ENCODE peak calls at places on chromosome 12, in eight cellular contexts. W is CD4-positive, alpha-beta memory T cell; Z is breast epithelium; K is GM23248; F is body of pancreas; J is adrenal gland; B is left lung; U is right cardiac atrium. D is an unnamed sample. For H3K4me1, the result is how much of the 10 kb centered on the place peaks cover.

GRCh38 chr12:75981773-75982564 is 49.6 kb downstream of the PHLDA1 start:
- DNase-seq in W (no peak), B (no peak), U (no peak), Z (no peak), J (no peak), F (peak), K (no peak), D (no peak)

GRCh38 chr12:119036878-119037493 is 55.6 kb downstream of the SRRM4 start:
- DNase-seq in Z (no peak), B (no peak), J (peak), F (peak), W (no peak), U (no peak), K (peak), D (no peak)

GRCh38 chr12:71219224-71219623 is 61.4 kb upstream of the TSPAN8 start:
- DNase-seq in B (no peak), U (no peak), Z (no peak), W (no peak), J (no peak), K (no peak), F (no peak), D (no peak)

GRCh38 chr12:45273717-45274271 is 57.9 kb downstream of the ANO6 start:
- DNase-seq in B (peak), K (peak), J (peak), Z (no peak), F (no peak), U (peak), W (no peak), D (no peak)

GRCh38 chr12:88658009-88658408 is 77.7 kb upstream of the KITLG start:
- DNase-seq in W (no peak), B (no peak), K (peak), U (no peak), Z (no peak), F (no peak), J (no peak), D (no peak)

GRCh38 chr12:95262808-95263207 is 45.2 kb downstream of the VEZT start:
- DNase-seq in B (no peak), Z (no peak), F (no peak), J (no peak), U (no peak), W (no peak), K (no peak), D (no peak)

GRCh38 chr12:31702047-31702446 is 26.8 kb downstream of the AMN1 start:
- DNase-seq in U (no peak), J (no peak), F (no peak), B (no peak), W (no peak), Z (no peak), K (peak), D (no peak)

GRCh38 chr12:116556356-116556952 is 2.7 kb upstream of the MAP1LC3B2 start:
- DNase-seq in Z (no peak), W (no peak), U (no peak), K (no peak), B (no peak), J (no peak), F (no peak), D (no peak)

GRCh38 chr12:42935756-42936155 is 346.2 kb upstream of the PRICKLE1 start:
- DNase-seq in B (no peak), W (no peak), F (no peak), Z (no peak), K (peak), J (no peak), U (no peak), D (no peak)

GRCh38 chr12:67991158-67991557 is 1.9 kb downstream of the IFNG-AS1 start:
- DNase-seq in W (peak), F (no peak), K (no peak), J (no peak), Z (no peak), U (no peak), B (no peak), D (no peak)

GRCh38 chr12:29278673-29279420 is 102.1 kb downstream of the ERGIC2 start:
- DNase-seq in W (no peak), K (peak), J (no peak), B (no peak), Z (no peak), U (no peak), F (no peak), D (no peak)

GRCh38 chr12:3353621-3354020 is 137.4 kb upstream of the PRMT8 start:
- DNase-seq in F (no peak), U (no peak), B (no peak), K (no peak), Z (no peak), W (no peak), J (no peak), D (no peak)

GRCh38 chr12:117552971-117553370 is 191.5 kb upstream of the NOS1 start:
- DNase-seq in U (no peak), J (no peak), Z (no peak), K (no peak), W (no peak), F (peak), B (no peak), D (no peak)

GRCh38 chr12:46154221-46154975 is 114.4 kb downstream of the SLC38A1 start:
- DNase-seq in U (no peak), K (peak), J (no peak), W (no peak), Z (no peak), F (no peak), B (no peak), D (no peak)

GRCh38 chr12:104671407-104672095 is 214.8 kb downstream of the CHST11 start:
- DNase-seq in F (peak), W (peak), B (peak), K (peak), J (peak), Z (peak), U (peak), D (peak)

GRCh38 chr12:42166501-42166900 is 21.8 kb upstream of the GXYLT1 start:
- DNase-seq in K (peak), J (no peak), W (no peak), Z (no peak), B (no peak), U (no peak), F (no peak), D (no peak)

GRCh38 chr12:57240926-57241555 is 9.9 kb downstream of the STAC3 start:
- DNase-seq in F (no peak), W (no peak), U (no peak), B (no peak), J (no peak), Z (no peak), K (peak), D (no peak)

GRCh38 chr12:80692114-80692513 is 15.3 kb upstream of the MYF6 start:
- DNase-seq in F (no peak), W (no peak), U (no peak), J (no peak), B (no peak), Z (no peak), K (no peak), D (no peak)

GRCh38 chr12:56948881-56949280 is 8.5 kb downstream of the RDH16 start:
- DNase-seq in B (no peak), F (no peak), U (no peak), K (no peak), Z (no peak), J (no peak), W (no peak), D (no peak)

GRCh38 chr12:69497308-69498026 is 27.3 kb downstream of the FRS2 start:
- DNase-seq in J (no peak), F (no peak), Z (no peak), B (no peak), W (no peak), K (peak), U (no peak), D (no peak)

GRCh38 chr12:49698619-49699545 is 8.3 kb downstream of the FMNL3 start:
- DNase-seq in K (peak), Z (no peak), B (no peak), F (no peak), J (peak), U (peak), W (peak), D (no peak)

GRCh38 chr12:76236640-76237039 is 111.6 kb downstream of the BBS10 start:
- DNase-seq in U (no peak), W (no peak), B (no peak), J (no peak), K (peak), Z (no peak), F (no peak), D (no peak)

GRCh38 chr12:95646781-95647184 is 95.5 kb upstream of the USP44 start:
- DNase-seq in F (no peak), B (no peak), K (peak), Z (no peak), W (no peak), J (no peak), U (no peak), D (no peak)

GRCh38 chr12:49432616-49433015 is 65.4 kb downstream of the SPATS2 start:
- DNase-seq in F (no peak), U (no peak), K (no peak), J (no peak), B (no peak), Z (no peak), W (no peak), D (no peak)

GRCh38 chr12:118680361-118680963 is 300.9 kb upstream of the SRRM4 start:
- DNase-seq in J (no peak), Z (no peak), F (peak), K (no peak), U (no peak), B (no peak), W (no peak), D (no peak)

GRCh38 chr12:67220065-67220464 is 49.1 kb upstream of the CAND1 start:
- DNase-seq in K (peak), F (peak), B (no peak), W (no peak), Z (no peak), U (no peak), J (peak), D (no peak)

GRCh38 chr12:88944403-88944802 is 364.1 kb upstream of the KITLG start:
- DNase-seq in B (no peak), Z (no peak), U (no peak), W (no peak), F (no peak), K (peak), J (no peak), D (no peak)

GRCh38 chr12:114834621-114835020 is 150.6 kb upstream of the TBX3 start:
- DNase-seq in W (no peak), Z (no peak), J (no peak), B (no peak), K (peak), U (no peak), F (no peak), D (no peak)

GRCh38 chr12:41437578-41437977 is 249.5 kb downstream of the PDZRN4 start:
- DNase-seq in B (no peak), Z (no peak), J (no peak), K (peak), U (no peak), W (no peak), F (no peak), D (no peak)

GRCh38 chr12:95623554-95624170 is 72.4 kb upstream of the USP44 start:
- DNase-seq in J (peak), W (peak), U (peak), F (peak), Z (peak), K (peak), B (peak), D (peak)

GRCh38 chr12:132045751-132046150 is 96.0 kb downstream of the EP400 start:
- DNase-seq in J (no peak), K (no peak), B (no peak), U (no peak), W (no peak), Z (no peak), F (no peak), D (no peak)

GRCh38 chr12:132196038-132196872 is 52.0 kb downstream of the NOC4L start:
- DNase-seq in U (no peak), B (no peak), J (no peak), Z (no peak), W (no peak), K (peak), F (no peak), D (no peak)

GRCh38 chr12:12684375-12685106 is 11.4 kb downstream of the GPR19 start:
- DNase-seq in K (peak), Z (no peak), U (peak), W (no peak), J (peak), F (no peak), B (no peak), D (no peak)

GRCh38 chr12:15208871-15209656 is 12.2 kb downstream of the RERG start:
- DNase-seq in F (no peak), W (no peak), K (peak), J (peak), Z (no peak), U (peak), B (no peak), D (no peak)

GRCh38 chr12:2841056-2841455 is 6.2 kb upstream of the NRIP2 start:
- DNase-seq in Z (no peak), J (no peak), B (no peak), U (no peak), K (no peak), F (no peak), W (no peak), D (no peak)

GRCh38 chr12:121986494-121987245 is 35.0 kb upstream of the BCL7A start:
- DNase-seq in B (no peak), U (no peak), F (no peak), Z (no peak), J (no peak), W (no peak), K (no peak), D (no peak)
- H3K4me1 ChIP-seq in B (under half), U (under half), F (under half), Z (under half), J (under half), W (under half), K (under half), D (under half)

DNA sequence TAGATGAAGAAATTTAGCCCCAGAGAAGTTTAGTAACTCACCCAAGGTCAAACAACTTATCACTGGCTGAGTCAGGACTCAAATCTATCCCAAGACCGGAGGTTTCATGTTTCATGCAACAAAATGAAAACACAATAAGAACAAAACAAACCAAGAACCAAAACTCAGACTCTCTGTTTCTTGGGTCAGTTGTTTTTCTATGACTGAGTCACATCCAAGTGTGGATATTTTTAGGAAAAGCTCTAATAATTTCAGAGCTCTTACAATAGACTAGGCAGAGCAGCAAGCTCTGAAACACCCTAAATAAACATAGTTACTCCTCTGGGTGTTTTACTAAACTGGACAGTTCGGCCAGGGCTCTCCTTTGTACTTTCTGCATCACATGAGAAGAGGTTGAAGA is 87.6 kb upstream of the PRB2 start:
- DNase-seq in W (no peak), Z (no peak), F (no peak), B (no peak), U (no peak), J (peak), K (peak), D (no peak)
- H3K4me1 ChIP-seq in W (under half), Z (under half), F (under half), B (under half), U (under half), J (under half), K (under half), D (under half)

GRCh38 chr12:92541024-92541423 is 161.8 kb upstream of the PLEKHG7 start:
- DNase-seq in W (no peak), U (no peak), B (no peak), F (no peak), K (no peak), Z (no peak), J (no peak), D (no peak)
- H3K4me1 ChIP-seq in W (half or more), U (under half), B (under half), F (half or more), K (under half), Z (under half), J (under half), D (under half)

GRCh38 chr12:1695836-1696670 is 5.2 kb downstream of the ADIPOR2 start:
- DNase-seq in Z (no peak), K (peak), B (no peak), U (no peak), J (no peak), F (no peak), W (no peak), D (no peak)
- H3K4me1 ChIP-seq in Z (under half), K (under half), B (under half), U (under half), J (half or more), F (under half), W (half or more), D (under half)

GRCh38 chr12:25256826-25257225 is 6.1 kb upstream of the KRAS start:
- DNase-seq in U (no peak), K (no peak), B (no peak), Z (no peak), J (no peak), W (no peak), F (peak), D (no peak)
- H3K4me1 ChIP-seq in U (under half), K (under half), B (under half), Z (under half), J (under half), W (under half), F (under half), D (under half)

GRCh38 chr12:124448955-124449622 is 118.3 kb downstream of the NCOR2 start:
- DNase-seq in B (no peak), K (no peak), Z (no peak), F (no peak), J (no peak), U (no peak), W (no peak), D (no peak)

GRCh38 chr12:124451637-124452243 is 115.7 kb downstream of the NCOR2 start:
- DNase-seq in F (no peak), K (no peak), Z (no peak), U (no peak), J (no peak), B (no peak), W (no peak), D (no peak)

GRCh38 chr12:124449623-124450375 is 117.6 kb downstream of the NCOR2 start:
- DNase-seq in B (no peak), J (no peak), U (no peak), F (no peak), W (no peak), K (no peak), Z (no peak), D (no peak)

GRCh38 chr12:124451016-124451415 is 116.4 kb downstream of the NCOR2 start:
- DNase-seq in K (no peak), U (no peak), B (no peak), W (no peak), F (no peak), Z (no peak), J (no peak), D (no peak)

DNA sequence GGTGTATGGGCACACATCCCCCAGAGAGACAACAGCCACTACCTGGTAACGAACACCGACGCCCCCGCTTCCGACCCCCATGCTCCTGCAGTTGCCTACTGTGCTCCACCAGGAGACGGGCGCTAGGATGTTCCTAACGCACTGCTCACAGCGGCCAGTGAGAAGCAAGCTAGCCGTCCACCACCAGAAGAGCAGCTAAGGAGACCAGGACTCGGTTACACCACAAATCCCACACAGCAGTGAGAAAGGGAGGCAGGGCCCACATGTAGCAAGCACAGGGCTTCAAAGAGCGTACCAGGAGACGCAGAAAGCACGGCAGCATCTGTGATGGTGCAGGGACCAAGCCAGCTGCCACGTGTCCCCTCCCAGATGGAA is 117.0 kb downstream of the NCOR2 start:
- DNase-seq in F (no peak), B (no peak), U (no peak), Z (no peak), W (no peak), K (no peak), J (no peak), D (no peak)
- H3K4me1 ChIP-seq in F (under half), B (under half), U (under half), Z (under half), W (under half), K (under half), J (under half), D (under half)

GRCh38 chr12:27693403-27693802 is 2.8 kb upstream of the REP15 start:
- DNase-seq in J (no peak), B (no peak), F (no peak), K (no peak), W (no peak), U (no peak), Z (no peak), D (no peak)

GRCh38 chr12:27696864-27697564 is 767 bp downstream of the REP15 start:
- DNase-seq in U (no peak), J (no peak), Z (no peak), F (no peak), K (no peak), B (no peak), W (no peak), D (no peak)

GRCh38 chr12:27695556-27696292 is 523 bp upstream of the REP15 start:
- DNase-seq in W (no peak), U (no peak), J (no peak), F (no peak), K (no peak), Z (no peak), B (no peak), D (no peak)

GRCh38 chr12:27696293-27696652 is at the start of gene REP15:
- DNase-seq in F (no peak), Z (no peak), U (no peak), B (no peak), W (no peak), K (no peak), J (no peak), D (no peak)
- H3K4me1 ChIP-seq in F (under half), Z (under half), U (under half), B (under half), W (under half), K (under half), J (under half), D (under half)

GRCh38 chr12:120264086-120264485 is 1.4 kb downstream of the PXN start:
- DNase-seq in B (no peak), K (peak), F (peak), U (peak), J (no peak), W (no peak), Z (no peak), D (no peak)
- H3K4me1 ChIP-seq in B (under half), K (under half), F (under half), U (under half), J (half or more), W (half or more), Z (under half), D (half or more)

GRCh38 chr12:54412348-54412747 is 6.7 kb downstream of the ITGA5 start:
- DNase-seq in W (no peak), K (peak), B (no peak), F (no peak), J (no peak), Z (no peak), U (no peak), D (no peak)
- H3K4me1 ChIP-seq in W (half or more), K (half or more), B (under half), F (half or more), J (half or more), Z (under half), U (under half), D (half or more)

GRCh38 chr12:109640961-109641360 is 67.4 kb downstream of the MVK start:
- DNase-seq in B (no peak), F (no peak), Z (no peak), W (no peak), J (no peak), U (no peak), K (no peak), D (no peak)
- H3K4me1 ChIP-seq in B (under half), F (under half), Z (under half), W (under half), J (under half), U (under half), K (under half), D (under half)